ENCODE peak calls at places on chromosomes 2 and 18, in nine cellular contexts. F is IMR-90, I is endothelial cell of umbilical vein, Y is astrocyte, M is MM.1S, O is H1, H is H9, E is PC-3, D is fibroblast of lung. T is an unnamed sample.

GRCh38 chr2:73259704-73260337 is 24.5 kb downstream of the FBXO41 start:
- DNase-seq in F (no peak), I (no peak), Y (no peak), M (no peak), O (no peak), H (no peak), E (no peak), D (no peak), T (peak; percentile 22)

GRCh38 chr2:133532919-133533318 is 35.3 kb downstream of the NCKAP5 start:
- DNase-seq in F (peak; percentile 47), I (no peak), Y (peak; percentile 61), M (no peak), O (no peak), H (no peak), E (peak; percentile 93), D (peak; percentile 75), T (no peak)

GRCh38 chr18:73563345-73563744 is 584.3 kb downstream of the FBXO15 start:
- DNase-seq in F (peak; percentile 77), I (no peak), Y (peak; percentile 61), M (no peak), O (no peak), H (no peak), E (peak; percentile 68), D (peak; percentile 72), T (no peak)

GRCh38 chr2:7044253-7045250 is 127.3 kb downstream of the RNF144A start:
- DNase-seq in F (peak; percentile 37), I (peak; percentile 64), Y (peak; percentile 31), M (peak; percentile 34), O (peak; percentile 19), H (peak; percentile 50), E (peak; percentile 76), D (peak; percentile 44), T (peak; percentile 79)

GRCh38 chr2:69767034-69767433 is 25.1 kb downstream of the ANXA4 start:
- DNase-seq in F (peak; percentile 92), I (no peak), Y (peak; percentile 31), M (no peak), O (no peak), H (no peak), E (no peak), D (peak; percentile 40), T (no peak)

GRCh38 chr2:63667132-63667531 is 78.4 kb downstream of the MDH1 start:
- DNase-seq in F (no peak), I (no peak), Y (no peak), M (no peak), O (no peak), H (no peak), E (peak; percentile 50), D (peak; percentile 17), T (no peak)

GRCh38 chr2:221125691-221126090 is 446.4 kb downstream of the EPHA4 start:
- DNase-seq in F (peak; percentile 27), I (no peak), Y (peak; percentile 59), M (no peak), O (no peak), H (no peak), E (no peak), D (peak; percentile 61), T (no peak)

GRCh38 chr18:8623549-8624106 is 14.4 kb downstream of the RAB12 start:
- DNase-seq in F (no peak), I (no peak), Y (no peak), M (peak; percentile 70), O (no peak), H (no peak), E (no peak), D (no peak), T (no peak)

GRCh38 chr2:71798266-71799012 is 345.1 kb downstream of the DYSF start:
- DNase-seq in F (peak; percentile 10), I (peak; percentile 39), Y (peak; percentile 11), M (peak; percentile 24), O (peak; percentile 39), H (peak; percentile 86), E (peak; percentile 53), D (peak; percentile 19), T (peak; percentile 92)

GRCh38 chr18:35770360-35770759 is 188.8 kb downstream of the GALNT1 start:
- DNase-seq in F (no peak), I (no peak), Y (no peak), M (no peak), O (no peak), H (no peak), E (peak; percentile 26), D (no peak), T (no peak)

GRCh38 chr2:40346535-40347354 is 105.1 kb downstream of the SLC8A1 start:
- DNase-seq in F (peak; percentile 34), I (peak; percentile 28), Y (no peak), M (no peak), O (no peak), H (no peak), E (no peak), D (peak; percentile 74), T (no peak)

GRCh38 chr18:4797286-4797685 is 342.2 kb upstream of the DLGAP1 start:
- DNase-seq in F (no peak), I (no peak), Y (no peak), M (no peak), O (no peak), H (no peak), E (no peak), D (no peak), T (no peak)

GRCh38 chr2:218570850-218571249 is 2.2 kb downstream of the CNOT9 start:
- DNase-seq in F (peak; percentile 66), I (peak; percentile 53), Y (peak; percentile 48), M (peak; percentile 36), O (no peak), H (no peak), E (peak; percentile 37), D (peak; percentile 58), T (no peak)

GRCh38 chr2:197339496-197340220 is 29.1 kb upstream of the ANKRD44 start:
- DNase-seq in F (no peak), I (peak; percentile 22), Y (no peak), M (no peak), O (no peak), H (no peak), E (no peak), D (no peak), T (peak; percentile 23)

GRCh38 chr2:121648611-121649401 is 456 bp downstream of the CLASP1 start:
- DNase-seq in F (peak; percentile 65), I (peak; percentile 64), Y (peak; percentile 62), M (peak; percentile 57), O (no peak), H (peak; percentile 31), E (peak; percentile 56), D (peak; percentile 73), T (peak; percentile 84)

GRCh38 chr18:8771930-8772329 is 66.6 kb downstream of the MTCL1 start:
- DNase-seq in F (no peak), I (peak; percentile 20), Y (peak; percentile 42), M (no peak), O (no peak), H (no peak), E (no peak), D (peak; percentile 52), T (no peak)

GRCh38 chr18:79682896-79683625 is 3.5 kb downstream of the CTDP1 start:
- DNase-seq in F (no peak), I (no peak), Y (no peak), M (no peak), O (no peak), H (no peak), E (no peak), D (no peak), T (peak; percentile 26)

DNA sequence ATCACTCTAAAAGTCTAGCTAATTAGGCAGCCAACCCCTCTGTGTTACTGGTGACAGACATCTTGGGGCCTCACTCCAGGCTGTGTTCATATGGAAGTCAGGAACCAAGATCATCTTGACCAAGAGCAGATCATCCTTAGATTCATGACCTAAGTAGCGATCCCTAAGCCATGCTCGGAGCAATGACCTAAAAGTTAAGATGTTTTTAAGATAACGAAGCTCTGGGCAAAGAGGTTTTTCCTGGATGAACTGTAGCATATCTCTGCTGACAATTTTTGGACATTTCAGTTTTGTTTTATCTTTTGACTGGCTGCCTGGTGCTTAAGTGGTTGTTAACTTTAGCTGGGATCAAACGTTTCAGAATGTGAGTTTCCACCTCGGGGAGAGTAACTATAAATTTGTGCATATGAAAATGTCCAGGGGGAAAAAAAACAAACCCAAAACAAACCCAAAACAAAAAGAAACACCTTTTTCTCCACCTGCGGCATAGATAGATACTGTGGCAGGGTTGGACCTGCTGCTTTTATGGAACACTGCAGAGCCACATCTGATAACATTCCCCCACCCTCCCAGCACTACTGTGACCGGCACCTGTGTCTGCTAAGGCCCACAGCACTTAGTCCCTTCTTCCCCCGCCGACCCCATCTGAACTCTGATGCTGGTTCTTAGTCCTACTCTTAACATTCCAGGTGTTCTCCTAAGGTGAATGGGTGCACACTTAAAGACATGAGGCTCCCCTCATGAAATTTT is 45.5 kb downstream of the EPAS1 start:
- DNase-seq in F (no peak), I (no peak), Y (no peak), M (no peak), O (no peak), H (no peak), E (no peak), D (no peak), T (peak; percentile 15)
- H3K4me1 ChIP-seq in F (peaks cover 17% of the 10 kb centered on the region), I (peaks cover 7% of the 10 kb centered on the region), Y (no peaks in the 10 kb centered on the region), M (peaks cover 19% of the 10 kb centered on the region), O (no peaks in the 10 kb centered on the region), H (no peaks in the 10 kb centered on the region), E (no peaks in the 10 kb centered on the region), D (peaks cover 14% of the 10 kb centered on the region), T (no peaks in the 10 kb centered on the region)

GRCh38 chr2:194867328-194867727 is 789.7 kb upstream of the SLC39A10 start:
- DNase-seq in F (no peak), I (peak; percentile 47), Y (no peak), M (peak; percentile 44), O (no peak), H (no peak), E (peak; percentile 44), D (no peak), T (no peak)
- TF ChIP-seq CTCF in F (peak; percentile 26), I (peak; percentile 35), Y (peak; percentile 40), M (peak; percentile 50), O (no peak), H (peak; percentile 74), E (peak; percentile 64), D (peak; percentile 42), T (peak; percentile 86)

DNA sequence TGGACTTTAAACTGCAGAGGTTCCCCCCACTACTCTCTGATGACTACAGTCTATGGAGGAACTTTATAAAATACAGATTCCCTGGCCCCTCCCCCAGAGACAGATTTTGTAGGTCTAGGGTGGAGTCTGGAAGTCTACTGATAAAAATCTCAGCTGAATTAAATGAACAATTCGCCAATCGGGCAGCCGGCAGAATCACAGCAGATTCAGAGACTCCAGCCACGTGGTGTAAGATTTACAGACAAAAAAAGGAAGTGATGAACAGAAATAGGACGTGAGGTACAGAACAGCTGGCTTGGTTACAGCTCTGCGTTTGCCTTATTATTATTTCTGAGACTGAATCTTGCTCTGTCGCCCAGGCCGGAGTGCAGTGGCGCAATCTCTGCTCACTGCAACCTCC is 21.4 kb upstream of the MTA3 start:
- DNase-seq in F (no peak), I (peak; percentile 17), Y (no peak), M (no peak), O (no peak), H (no peak), E (no peak), D (no peak), T (no peak)
- H3K9ac ChIP-seq in F (no peak overlapping the region), I (no peak overlapping the region), Y (no peak overlapping the region), M (no peak overlapping the region), O (no peak overlapping the region), H (no peak overlapping the region), E (no peak overlapping the region), D (no peak overlapping the region), T (no peak overlapping the region)

DNA sequence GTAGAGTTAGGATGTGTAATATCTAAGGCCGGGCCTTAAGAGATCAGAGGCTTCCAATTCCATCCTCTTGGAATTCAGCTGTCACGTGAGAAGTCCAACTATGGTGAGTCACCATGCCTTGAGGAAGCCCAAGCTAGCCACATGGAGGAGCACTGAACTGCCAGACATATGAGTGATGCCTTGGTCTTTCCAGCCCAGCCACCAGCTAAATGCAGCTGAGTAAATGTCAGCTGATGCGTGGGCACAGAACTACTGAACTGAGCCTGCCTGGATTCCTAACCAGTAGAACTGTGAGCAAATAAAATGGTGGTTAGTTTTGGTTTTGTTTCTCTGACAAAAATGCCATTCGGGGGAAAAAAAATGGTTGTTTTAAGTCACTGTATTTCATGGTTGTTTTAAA is 153.7 kb upstream of the SERTAD2 start:
- DNase-seq in F (peak; percentile 100), I (peak; percentile 89), Y (peak; percentile 100), M (peak; percentile 51), O (no peak), H (no peak), E (peak; percentile 96), D (peak; percentile 100), T (no peak)
- H3K4me1 ChIP-seq in F (peaks cover 12% of the 10 kb centered on the region), I (peaks cover 15% of the 10 kb centered on the region), Y (peaks cover 22% of the 10 kb centered on the region), M (peaks cover 11% of the 10 kb centered on the region), O (no peaks in the 10 kb centered on the region), H (no peaks in the 10 kb centered on the region), E (peaks cover 11% of the 10 kb centered on the region), D (peaks cover 11% of the 10 kb centered on the region), T (no peaks in the 10 kb centered on the region)

T was measured in endodermal cell.